ENCODE peak calls at places on chromosomes 4 and X, in eight cellular contexts. One of them, this sample, is unnamed. For H3K4me1, the result is how much of the 10 kb centered on the place peaks cover.

GRCh38 chrX:44667771-44668170 is 125.1 kb upstream of the FUNDC1 start:
- DNase-seq in ovary: no peak
- DNase-seq in GM23248: no peak
- DNase-seq in tibial artery: no peak
- DNase-seq in upper lobe of right lung: no peak
- DNase-seq in A549: no peak
- DNase-seq in right lobe of liver: no peak
- DNase-seq in BE2C: no peak
- DNase-seq in this sample: no peak

GRCh38 chr4:30825008-30825765 is 105.0 kb downstream of the PCDH7 start:
- DNase-seq in tibial artery: no peak
- DNase-seq in GM23248: no peak
- DNase-seq in upper lobe of right lung: no peak
- DNase-seq in ovary: no peak
- DNase-seq in A549: no peak
- DNase-seq in BE2C: no peak
- DNase-seq in right lobe of liver: no peak
- DNase-seq in this sample: no peak

GRCh38 chr4:93147524-93148212 is 680.9 kb upstream of the ATOH1 start:
- DNase-seq in A549: no peak
- DNase-seq in GM23248: no peak
- DNase-seq in right lobe of liver: no peak
- DNase-seq in ovary: no peak
- DNase-seq in tibial artery: no peak
- DNase-seq in upper lobe of right lung: no peak
- DNase-seq in BE2C: no peak
- DNase-seq in this sample: no peak

GRCh38 chr4:25993564-25994185 is 79.7 kb downstream of the SMIM20 start:
- DNase-seq in right lobe of liver: no peak
- DNase-seq in upper lobe of right lung: no peak
- DNase-seq in tibial artery: no peak
- DNase-seq in ovary: no peak
- DNase-seq in GM23248: peak
- DNase-seq in BE2C: peak
- DNase-seq in A549: peak
- DNase-seq in this sample: no peak

GRCh38 chr4:8117278-8117682 is 41.3 kb downstream of the ABLIM2 start:
- DNase-seq in A549: peak
- DNase-seq in ovary: no peak
- DNase-seq in upper lobe of right lung: no peak
- DNase-seq in right lobe of liver: no peak
- DNase-seq in GM23248: peak
- DNase-seq in BE2C: peak
- DNase-seq in tibial artery: no peak
- DNase-seq in this sample: no peak

GRCh38 chr4:22512306-22512705 is 3.6 kb downstream of the ADGRA3 start:
- DNase-seq in BE2C: no peak
- DNase-seq in A549: no peak
- DNase-seq in ovary: no peak
- DNase-seq in upper lobe of right lung: no peak
- DNase-seq in GM23248: no peak
- DNase-seq in right lobe of liver: no peak
- DNase-seq in tibial artery: no peak
- DNase-seq in this sample: no peak

GRCh38 chr4:38762560-38762959 is 20.2 kb downstream of the TLR10 start:
- DNase-seq in right lobe of liver: no peak
- DNase-seq in upper lobe of right lung: no peak
- DNase-seq in tibial artery: no peak
- DNase-seq in A549: no peak
- DNase-seq in BE2C: no peak
- DNase-seq in GM23248: no peak
- DNase-seq in ovary: no peak
- DNase-seq in this sample: no peak

GRCh38 chrX:15988661-15989603 is 134.3 kb upstream of the AP1S2 start:
- DNase-seq in tibial artery: no peak
- DNase-seq in ovary: no peak
- DNase-seq in BE2C: no peak
- DNase-seq in upper lobe of right lung: no peak
- DNase-seq in A549: peak
- DNase-seq in right lobe of liver: no peak
- DNase-seq in GM23248: peak
- DNase-seq in this sample: no peak

GRCh38 chrX:13716905-13717304 is 17.5 kb downstream of the TRAPPC2 start:
- DNase-seq in right lobe of liver: no peak
- DNase-seq in GM23248: no peak
- DNase-seq in upper lobe of right lung: no peak
- DNase-seq in A549: no peak
- DNase-seq in tibial artery: no peak
- DNase-seq in ovary: no peak
- DNase-seq in BE2C: no peak
- DNase-seq in this sample: no peak

GRCh38 chr4:8162625-8163024 is 4.0 kb upstream of the ABLIM2 start:
- DNase-seq in GM23248: no peak
- DNase-seq in A549: no peak
- DNase-seq in BE2C: no peak
- DNase-seq in tibial artery: no peak
- DNase-seq in ovary: no peak
- DNase-seq in upper lobe of right lung: no peak
- DNase-seq in right lobe of liver: no peak
- DNase-seq in this sample: no peak

GRCh38 chr4:8199594-8200301 is 658 bp downstream of the SH3TC1 start:
- DNase-seq in right lobe of liver: peak
- DNase-seq in ovary: no peak
- DNase-seq in BE2C: no peak
- DNase-seq in A549: no peak
- DNase-seq in GM23248: no peak
- DNase-seq in tibial artery: no peak
- DNase-seq in upper lobe of right lung: peak
- DNase-seq in this sample: no peak

GRCh38 chr4:183376381-183376780 is 54.2 kb upstream of the CLDN24 start:
- DNase-seq in right lobe of liver: no peak
- DNase-seq in GM23248: no peak
- DNase-seq in upper lobe of right lung: no peak
- DNase-seq in ovary: no peak
- DNase-seq in BE2C: no peak
- DNase-seq in A549: no peak
- DNase-seq in tibial artery: no peak
- DNase-seq in this sample: no peak

GRCh38 chr4:4391866-4392265 is 5.0 kb downstream of the NSG1 start:
- DNase-seq in BE2C: no peak
- DNase-seq in right lobe of liver: no peak
- DNase-seq in ovary: no peak
- DNase-seq in A549: no peak
- DNase-seq in upper lobe of right lung: no peak
- DNase-seq in GM23248: no peak
- DNase-seq in tibial artery: no peak
- DNase-seq in this sample: peak

GRCh38 chrX:54540289-54540688 is 10.3 kb downstream of the GNL3L start:
- DNase-seq in A549: peak
- DNase-seq in right lobe of liver: no peak
- DNase-seq in upper lobe of right lung: no peak
- DNase-seq in GM23248: peak
- DNase-seq in ovary: no peak
- DNase-seq in tibial artery: no peak
- DNase-seq in BE2C: no peak
- DNase-seq in this sample: no peak

GRCh38 chr4:48902266-48902665 is 4.3 kb downstream of the OCIAD2 start:
- DNase-seq in ovary: no peak
- DNase-seq in tibial artery: no peak
- DNase-seq in upper lobe of right lung: no peak
- DNase-seq in BE2C: no peak
- DNase-seq in GM23248: peak
- DNase-seq in A549: peak
- DNase-seq in right lobe of liver: no peak
- DNase-seq in this sample: no peak

GRCh38 chr4:85720736-85721135 is 245.8 kb downstream of the ARHGAP24 start:
- DNase-seq in BE2C: no peak
- DNase-seq in GM23248: peak
- DNase-seq in upper lobe of right lung: no peak
- DNase-seq in ovary: no peak
- DNase-seq in right lobe of liver: no peak
- DNase-seq in A549: peak
- DNase-seq in tibial artery: no peak
- DNase-seq in this sample: no peak

GRCh38 chrX:149715468-149715867 is 3.6 kb downstream of the MAGEA11 start:
- DNase-seq in upper lobe of right lung: no peak
- DNase-seq in GM23248: no peak
- DNase-seq in right lobe of liver: no peak
- DNase-seq in tibial artery: no peak
- DNase-seq in BE2C: no peak
- DNase-seq in ovary: no peak
- DNase-seq in A549: no peak
- DNase-seq in this sample: no peak

GRCh38 chr4:109998867-109999303 is 86.2 kb downstream of the EGF start:
- DNase-seq in ovary: no peak
- DNase-seq in tibial artery: no peak
- DNase-seq in BE2C: no peak
- DNase-seq in GM23248: peak
- DNase-seq in upper lobe of right lung: no peak
- DNase-seq in A549: peak
- DNase-seq in right lobe of liver: no peak
- DNase-seq in this sample: no peak

GRCh38 chrX:19214248-19214787 is 92.0 kb upstream of the ADGRG2 start:
- DNase-seq in tibial artery: no peak
- DNase-seq in BE2C: no peak
- DNase-seq in A549: no peak
- DNase-seq in GM23248: no peak
- DNase-seq in ovary: no peak
- DNase-seq in right lobe of liver: no peak
- DNase-seq in upper lobe of right lung: no peak
- DNase-seq in this sample: no peak

GRCh38 chr4:8841678-8842268 is 29.9 kb downstream of the HMX1 start:
- DNase-seq in A549: no peak
- DNase-seq in right lobe of liver: peak
- DNase-seq in GM23248: no peak
- DNase-seq in BE2C: no peak
- DNase-seq in ovary: no peak
- DNase-seq in upper lobe of right lung: no peak
- DNase-seq in tibial artery: peak
- DNase-seq in this sample: peak

GRCh38 chr4:87209182-87209581 is 11.2 kb downstream of the KLHL8 start:
- DNase-seq in tibial artery: no peak
- DNase-seq in BE2C: no peak
- DNase-seq in right lobe of liver: no peak
- DNase-seq in upper lobe of right lung: no peak
- DNase-seq in ovary: no peak
- DNase-seq in A549: no peak
- DNase-seq in GM23248: peak
- DNase-seq in this sample: no peak

GRCh38 chrX:10615931-10616780 is 4.2 kb downstream of the MID1 start:
- DNase-seq in upper lobe of right lung: no peak
- DNase-seq in BE2C: peak
- DNase-seq in A549: peak
- DNase-seq in GM23248: peak
- DNase-seq in tibial artery: peak
- DNase-seq in right lobe of liver: peak
- DNase-seq in ovary: peak
- DNase-seq in this sample: peak

GRCh38 chr4:55947912-55948725 is 626 bp upstream of the CEP135 start:
- DNase-seq in upper lobe of right lung: no peak
- DNase-seq in BE2C: no peak
- DNase-seq in A549: peak
- DNase-seq in tibial artery: no peak
- DNase-seq in GM23248: peak
- DNase-seq in right lobe of liver: no peak
- DNase-seq in ovary: no peak
- DNase-seq in this sample: no peak

GRCh38 chr4:36237366-36238353 is 6.7 kb downstream of the ARAP2 start:
- DNase-seq in GM23248: no peak
- DNase-seq in upper lobe of right lung: no peak
- DNase-seq in BE2C: no peak
- DNase-seq in A549: no peak
- DNase-seq in ovary: no peak
- DNase-seq in right lobe of liver: no peak
- DNase-seq in tibial artery: no peak
- DNase-seq in this sample: no peak
- H3K4me1 ChIP-seq in GM23248: under half
- H3K4me1 ChIP-seq in upper lobe of right lung: under half
- H3K4me1 ChIP-seq in BE2C: under half
- H3K4me1 ChIP-seq in A549: under half
- H3K4me1 ChIP-seq in ovary: under half
- H3K4me1 ChIP-seq in right lobe of liver: under half
- H3K4me1 ChIP-seq in tibial artery: under half
- H3K4me1 ChIP-seq in this sample: under half

GRCh38 chrX:101369687-101370086 is 16.3 kb downstream of the BTK start:
- DNase-seq in ovary: no peak
- DNase-seq in BE2C: no peak
- DNase-seq in right lobe of liver: no peak
- DNase-seq in tibial artery: no peak
- DNase-seq in A549: no peak
- DNase-seq in upper lobe of right lung: no peak
- DNase-seq in GM23248: no peak
- DNase-seq in this sample: no peak
- H3K4me1 ChIP-seq in ovary: under half
- H3K4me1 ChIP-seq in BE2C: under half
- H3K4me1 ChIP-seq in right lobe of liver: under half
- H3K4me1 ChIP-seq in tibial artery: under half
- H3K4me1 ChIP-seq in A549: under half
- H3K4me1 ChIP-seq in upper lobe of right lung: under half
- H3K4me1 ChIP-seq in GM23248: under half
- H3K4me1 ChIP-seq in this sample: under half

GRCh38 chr4:158169931-158170690 is 2.7 kb downstream of the GASK1B start:
- DNase-seq in right lobe of liver: no peak
- DNase-seq in tibial artery: no peak
- DNase-seq in GM23248: peak
- DNase-seq in BE2C: peak
- DNase-seq in A549: no peak
- DNase-seq in upper lobe of right lung: no peak
- DNase-seq in ovary: no peak
- DNase-seq in this sample: no peak
- H3K4me1 ChIP-seq in right lobe of liver: under half
- H3K4me1 ChIP-seq in tibial artery: half or more
- H3K4me1 ChIP-seq in GM23248: under half
- H3K4me1 ChIP-seq in BE2C: under half
- H3K4me1 ChIP-seq in A549: under half
- H3K4me1 ChIP-seq in upper lobe of right lung: under half
- H3K4me1 ChIP-seq in ovary: under half
- H3K4me1 ChIP-seq in this sample: under half

GRCh38 chrX:46531442-46531841 is 13.8 kb downstream of the ZNF674 start:
- DNase-seq in BE2C: no peak
- DNase-seq in right lobe of liver: no peak
- DNase-seq in GM23248: no peak
- DNase-seq in upper lobe of right lung: no peak
- DNase-seq in ovary: no peak
- DNase-seq in tibial artery: no peak
- DNase-seq in A549: no peak
- DNase-seq in this sample: no peak
- H3K4me1 ChIP-seq in BE2C: under half
- H3K4me1 ChIP-seq in right lobe of liver: under half
- H3K4me1 ChIP-seq in GM23248: under half
- H3K4me1 ChIP-seq in upper lobe of right lung: under half
- H3K4me1 ChIP-seq in ovary: under half
- H3K4me1 ChIP-seq in tibial artery: under half
- H3K4me1 ChIP-seq in A549: under half
- H3K4me1 ChIP-seq in this sample: under half

GRCh38 chr4:65773636-65774035 is 103.3 kb upstream of the EPHA5 start:
- DNase-seq in GM23248: no peak
- DNase-seq in BE2C: no peak
- DNase-seq in right lobe of liver: no peak
- DNase-seq in upper lobe of right lung: no peak
- DNase-seq in A549: no peak
- DNase-seq in tibial artery: no peak
- DNase-seq in ovary: no peak
- DNase-seq in this sample: no peak
- H3K4me1 ChIP-seq in GM23248: under half
- H3K4me1 ChIP-seq in BE2C: under half
- H3K4me1 ChIP-seq in right lobe of liver: under half
- H3K4me1 ChIP-seq in upper lobe of right lung: under half
- H3K4me1 ChIP-seq in A549: under half
- H3K4me1 ChIP-seq in tibial artery: under half
- H3K4me1 ChIP-seq in ovary: under half
- H3K4me1 ChIP-seq in this sample: under half

This sample was measured in aorta.